ENCODE peak calls at places on chromosomes 1 and 21, in five cellular contexts. One of them, this sample, is unnamed.

GRCh38 chr1:193960040-193960439 is 773.6 kb upstream of the B3GALT2 start:
- DNase-seq in Panc1: no peak
- DNase-seq in H1: no peak
- DNase-seq in progenitor cell of endocrine pancreas: no peak
- DNase-seq in left ventricle myocardium inferior: no peak
- DNase-seq in this sample: no peak

GRCh38 chr1:19484793-19485361 is 462 bp downstream of the CAPZB start:
- DNase-seq in Panc1: no peak
- DNase-seq in H1: no peak
- DNase-seq in progenitor cell of endocrine pancreas: peak
- DNase-seq in left ventricle myocardium inferior: no peak
- DNase-seq in this sample: peak

GRCh38 chr1:157580828-157581210 is 17.1 kb downstream of the FCRL4 start:
- DNase-seq in Panc1: no peak
- DNase-seq in H1: no peak
- DNase-seq in progenitor cell of endocrine pancreas: no peak
- DNase-seq in left ventricle myocardium inferior: no peak
- DNase-seq in this sample: no peak

GRCh38 chr1:1906185-1907097 is 8.6 kb upstream of the CALML6 start:
- DNase-seq in Panc1: peak
- DNase-seq in H1: no peak
- DNase-seq in progenitor cell of endocrine pancreas: peak
- DNase-seq in left ventricle myocardium inferior: peak
- DNase-seq in this sample: peak

GRCh38 chr1:212457740-212458338 is 25.1 kb downstream of the NENF start:
- DNase-seq in Panc1: no peak
- DNase-seq in H1: peak
- DNase-seq in progenitor cell of endocrine pancreas: peak
- DNase-seq in left ventricle myocardium inferior: no peak
- DNase-seq in this sample: no peak

GRCh38 chr1:30447080-30447479 is 276.3 kb downstream of the MATN1 start:
- DNase-seq in Panc1: no peak
- DNase-seq in H1: no peak
- DNase-seq in progenitor cell of endocrine pancreas: peak
- DNase-seq in left ventricle myocardium inferior: no peak
- DNase-seq in this sample: no peak

GRCh38 chr1:245019904-245020486 is 134.8 kb upstream of the KIF26B start:
- DNase-seq in Panc1: no peak
- DNase-seq in H1: no peak
- DNase-seq in progenitor cell of endocrine pancreas: no peak
- DNase-seq in left ventricle myocardium inferior: no peak
- DNase-seq in this sample: no peak

GRCh38 chr1:100851726-100852125 is 42.9 kb downstream of the EXTL2 start:
- DNase-seq in Panc1: no peak
- DNase-seq in H1: no peak
- DNase-seq in progenitor cell of endocrine pancreas: no peak
- DNase-seq in left ventricle myocardium inferior: no peak
- DNase-seq in this sample: no peak

GRCh38 chr1:10631121-10631810 is 156.5 kb downstream of the PEX14 start:
- DNase-seq in Panc1: no peak
- DNase-seq in H1: no peak
- DNase-seq in progenitor cell of endocrine pancreas: no peak
- DNase-seq in left ventricle myocardium inferior: peak
- DNase-seq in this sample: no peak

GRCh38 chr21:38699048-38699447 is 106.7 kb upstream of the ETS2 start:
- DNase-seq in Panc1: no peak
- DNase-seq in H1: no peak
- DNase-seq in progenitor cell of endocrine pancreas: no peak
- DNase-seq in left ventricle myocardium inferior: no peak
- DNase-seq in this sample: no peak

GRCh38 chr1:196655037-196655436 is 3.2 kb downstream of the CFH start:
- DNase-seq in Panc1: no peak
- DNase-seq in H1: no peak
- DNase-seq in progenitor cell of endocrine pancreas: no peak
- DNase-seq in left ventricle myocardium inferior: no peak
- DNase-seq in this sample: no peak

GRCh38 chr1:10429868-10430215 is 391 bp upstream of the CENPS start:
- DNase-seq in Panc1: no peak
- DNase-seq in H1: no peak
- DNase-seq in progenitor cell of endocrine pancreas: no peak
- DNase-seq in left ventricle myocardium inferior: no peak
- DNase-seq in this sample: no peak

GRCh38 chr1:29806646-29807319 is 570.5 kb downstream of the PTPRU start:
- DNase-seq in Panc1: no peak
- DNase-seq in H1: no peak
- DNase-seq in progenitor cell of endocrine pancreas: peak
- DNase-seq in left ventricle myocardium inferior: no peak
- DNase-seq in this sample: no peak

GRCh38 chr1:66564250-66564649 is 30.3 kb downstream of the SGIP1 start:
- DNase-seq in Panc1: peak
- DNase-seq in H1: no peak
- DNase-seq in progenitor cell of endocrine pancreas: no peak
- DNase-seq in left ventricle myocardium inferior: no peak
- DNase-seq in this sample: no peak

DNA sequence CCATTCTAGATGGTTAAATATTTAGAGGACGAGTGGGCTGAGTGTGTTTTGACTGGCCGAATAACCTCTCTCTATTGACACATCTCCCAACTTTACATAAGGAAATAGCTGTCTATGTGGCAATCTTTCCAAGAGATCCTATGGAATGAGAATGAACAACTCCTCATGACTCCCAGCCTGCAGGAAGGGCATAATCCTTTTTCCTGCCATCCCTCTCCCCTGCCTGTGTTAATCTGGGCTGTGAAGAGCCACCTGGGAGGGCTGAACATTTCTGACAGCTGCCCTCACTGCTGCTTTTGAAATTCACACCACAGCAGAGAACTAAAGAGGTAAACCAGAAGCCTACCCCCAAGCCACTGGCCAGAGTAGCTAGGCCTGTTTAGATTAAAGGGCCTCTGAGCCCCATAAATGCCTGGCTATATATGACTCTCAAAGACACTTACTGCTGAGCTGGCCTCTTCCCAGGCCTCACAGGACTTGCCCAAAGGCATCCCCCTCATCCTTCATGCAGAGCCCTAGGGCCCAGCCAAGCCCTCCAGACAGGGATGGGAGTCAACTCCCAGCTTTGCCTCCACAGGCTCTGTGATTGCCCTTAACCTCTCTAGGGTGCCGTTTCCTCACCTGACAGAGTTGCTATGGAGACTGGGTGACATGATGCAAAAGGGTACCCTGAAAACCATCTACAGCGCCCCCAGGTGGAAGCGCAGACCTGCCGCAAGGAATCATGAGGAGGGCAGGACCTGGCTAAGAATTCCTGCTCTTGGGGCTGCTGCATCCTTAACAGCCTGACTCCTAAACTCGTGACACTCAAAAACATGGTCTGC is 42.0 kb upstream of the LDLRAP1 start:
- DNase-seq in Panc1: peak
- DNase-seq in H1: peak
- DNase-seq in progenitor cell of endocrine pancreas: no peak
- DNase-seq in left ventricle myocardium inferior: no peak
- DNase-seq in this sample: no peak
- TF ChIP-seq CTCF in Panc1: peak
- TF ChIP-seq CTCF in H1: peak
- TF ChIP-seq CTCF in progenitor cell of endocrine pancreas: peak
- TF ChIP-seq CTCF in left ventricle myocardium inferior: peak
- TF ChIP-seq CTCF in this sample: peak

GRCh38 chr1:173187838-173188237 is 19.3 kb downstream of the TNFSF4 start:
- DNase-seq in Panc1: no peak
- DNase-seq in H1: no peak
- DNase-seq in progenitor cell of endocrine pancreas: no peak
- DNase-seq in left ventricle myocardium inferior: no peak
- DNase-seq in this sample: no peak
- TF ChIP-seq CTCF in Panc1: no peak
- TF ChIP-seq CTCF in H1: no peak
- TF ChIP-seq CTCF in progenitor cell of endocrine pancreas: no peak
- TF ChIP-seq CTCF in left ventricle myocardium inferior: no peak
- TF ChIP-seq CTCF in this sample: no peak

DNA sequence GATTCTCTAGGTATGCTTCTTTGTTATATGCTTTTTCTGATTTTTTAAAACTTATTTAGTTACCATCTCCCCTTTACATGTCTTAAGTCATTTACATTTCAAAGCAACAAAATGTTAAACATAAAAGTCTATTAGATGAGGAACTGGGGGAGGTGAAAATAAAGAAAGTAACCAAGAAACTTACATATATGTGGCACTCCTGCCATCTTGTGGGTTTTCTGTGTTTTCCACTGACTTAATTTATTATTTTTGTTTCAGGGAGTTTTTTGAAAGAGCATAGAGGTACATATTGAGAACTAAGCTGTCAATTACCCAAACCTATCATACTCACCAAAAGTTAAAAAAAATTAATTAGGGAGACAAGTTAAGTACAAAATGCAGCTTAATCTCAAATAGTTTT is 1531.1 kb downstream of the MRPL39 start:
- DNase-seq in Panc1: no peak
- DNase-seq in H1: no peak
- DNase-seq in progenitor cell of endocrine pancreas: no peak
- DNase-seq in left ventricle myocardium inferior: no peak
- DNase-seq in this sample: no peak
- TF ChIP-seq CTCF in Panc1: no peak
- TF ChIP-seq CTCF in H1: no peak
- TF ChIP-seq CTCF in progenitor cell of endocrine pancreas: no peak
- TF ChIP-seq CTCF in left ventricle myocardium inferior: no peak
- TF ChIP-seq CTCF in this sample: no peak

GRCh38 chr1:5765465-5765864 is 226.8 kb downstream of the NPHP4 start:
- DNase-seq in Panc1: no peak
- DNase-seq in H1: no peak
- DNase-seq in progenitor cell of endocrine pancreas: no peak
- DNase-seq in left ventricle myocardium inferior: no peak
- DNase-seq in this sample: no peak

GRCh38 chr1:5765997-5766913 is 226.0 kb downstream of the NPHP4 start:
- DNase-seq in Panc1: no peak
- DNase-seq in H1: no peak
- DNase-seq in progenitor cell of endocrine pancreas: no peak
- DNase-seq in left ventricle myocardium inferior: no peak
- DNase-seq in this sample: no peak

GRCh38 chr1:5769760-5770159 is 222.5 kb downstream of the NPHP4 start:
- DNase-seq in Panc1: no peak
- DNase-seq in H1: no peak
- DNase-seq in progenitor cell of endocrine pancreas: no peak
- DNase-seq in left ventricle myocardium inferior: no peak
- DNase-seq in this sample: no peak

GRCh38 chr1:5769146-5769545 is 223.1 kb downstream of the NPHP4 start:
- DNase-seq in Panc1: no peak
- DNase-seq in H1: no peak
- DNase-seq in progenitor cell of endocrine pancreas: no peak
- DNase-seq in left ventricle myocardium inferior: no peak
- DNase-seq in this sample: no peak

GRCh38 chr1:5768014-5768413 is 224.2 kb downstream of the NPHP4 start:
- DNase-seq in Panc1: no peak
- DNase-seq in H1: no peak
- DNase-seq in progenitor cell of endocrine pancreas: no peak
- DNase-seq in left ventricle myocardium inferior: no peak
- DNase-seq in this sample: no peak
- TF ChIP-seq CTCF in Panc1: no peak
- TF ChIP-seq CTCF in H1: peak
- TF ChIP-seq CTCF in progenitor cell of endocrine pancreas: peak
- TF ChIP-seq CTCF in left ventricle myocardium inferior: no peak
- TF ChIP-seq CTCF in this sample: no peak